ENCODE peak calls at places on chromosomes 11 and 22, in six cellular contexts. B is neural progenitor cell, K is HCT116, Q is MM.1S, R is OCI-LY7, N is SK-N-SH. X is an unnamed sample.

GRCh38 chr11:1054143-1055108 is 17.9 kb upstream of the MUC6 start:
- DNase-seq in Q (no peak), R (no peak), N (peak), K (no peak), B (no peak), X (no peak)

GRCh38 chr11:64687204-64687603 is 35.8 kb downstream of the NRXN2 start:
- DNase-seq in N (no peak), K (no peak), R (no peak), B (no peak), Q (no peak), X (no peak)

GRCh38 chr11:98207086-98207485 is 813.7 kb upstream of the CNTN5 start:
- DNase-seq in N (no peak), R (no peak), B (no peak), Q (no peak), K (no peak), X (no peak)

GRCh38 chr22:46652930-46653331 is 32.7 kb downstream of the GRAMD4 start:
- DNase-seq in K (no peak), B (no peak), N (no peak), R (no peak), Q (no peak), X (no peak)

GRCh38 chr11:34208266-34209135 is 103.1 kb downstream of the NAT10 start:
- DNase-seq in Q (no peak), N (no peak), B (no peak), K (no peak), R (no peak), X (no peak)

GRCh38 chr11:33256031-33256807 is 962 bp upstream of the HIPK3 start:
- DNase-seq in Q (no peak), B (peak), N (peak), R (no peak), K (no peak), X (peak)

GRCh38 chr11:123718075-123718868 is 23.2 kb downstream of the ZNF202 start:
- DNase-seq in B (no peak), R (no peak), K (no peak), N (no peak), Q (no peak), X (no peak)

GRCh38 chr11:93481279-93481678 is 61.9 kb downstream of the SMCO4 start:
- DNase-seq in Q (no peak), N (no peak), R (no peak), B (no peak), K (no peak), X (no peak)

GRCh38 chr11:57081356-57081755 is 92.6 kb downstream of the OR5AK2 start:
- DNase-seq in B (no peak), R (no peak), N (no peak), K (no peak), Q (no peak), X (peak)

GRCh38 chr11:109971184-109971523 is 122.0 kb upstream of the ZC3H12C start:
- DNase-seq in Q (no peak), R (peak), B (peak), N (no peak), K (no peak), X (peak)

GRCh38 chr11:125056931-125057330 is 6.2 kb upstream of the SLC37A2 start:
- DNase-seq in B (no peak), N (no peak), R (no peak), K (no peak), Q (no peak), X (no peak)

GRCh38 chr11:69297225-69297925 is 3.4 kb downstream of the MYEOV start:
- DNase-seq in Q (peak), R (peak), K (peak), N (peak), B (peak), X (no peak)

GRCh38 chr11:48036011-48036410 is 55.7 kb downstream of the PTPRJ start:
- DNase-seq in Q (no peak), B (no peak), R (no peak), K (no peak), N (no peak), X (peak)

GRCh38 chr11:44814881-44815592 is 88.3 kb downstream of the TSPAN18 start:
- DNase-seq in K (no peak), N (no peak), Q (no peak), B (no peak), R (no peak), X (no peak)

GRCh38 chr22:50523806-50524663 is 1.4 kb downstream of the SCO2 start:
- DNase-seq in K (no peak), B (no peak), N (peak), Q (no peak), R (no peak), X (no peak)

GRCh38 chr22:22745225-22746060 is 101.0 kb downstream of the GGTLC2 start:
- DNase-seq in K (no peak), B (peak), N (peak), Q (peak), R (peak), X (peak)

GRCh38 chr22:29308791-29309262 is 2.4 kb downstream of the GAS2L1 start:
- DNase-seq in R (no peak), B (no peak), K (no peak), Q (no peak), N (peak), X (peak)

GRCh38 chr11:113168358-113168757 is 146.0 kb upstream of the TTC12 start:
- DNase-seq in N (no peak), K (no peak), R (no peak), B (no peak), Q (no peak), X (no peak)

GRCh38 chr11:124738713-124739478 is 846 bp upstream of the NRGN start:
- DNase-seq in Q (no peak), N (no peak), K (no peak), R (no peak), B (no peak), X (no peak)

GRCh38 chr22:25780673-25781072 is 38.7 kb downstream of the MYO18B start:
- DNase-seq in R (no peak), N (peak), B (no peak), K (no peak), Q (no peak), X (no peak)

GRCh38 chr11:132300283-132300682 is 929.9 kb downstream of the NTM start:
- DNase-seq in Q (no peak), K (no peak), R (no peak), N (peak), B (peak), X (peak)

GRCh38 chr11:35267504-35267903 is 128.5 kb downstream of the CD44 start:
- DNase-seq in K (no peak), N (no peak), B (no peak), Q (no peak), R (no peak), X (no peak)

GRCh38 chr22:38751422-38752346 is 4.1 kb downstream of the SUN2 start:
- DNase-seq in K (no peak), N (no peak), Q (peak), B (no peak), R (peak), X (no peak)

GRCh38 chr11:128965485-128965884 is 22.8 kb upstream of the TP53AIP1 start:
- DNase-seq in R (no peak), N (no peak), Q (peak), K (no peak), B (no peak), X (no peak)

GRCh38 chr11:59394186-59394585 is 32.0 kb downstream of the OR5A2 start:
- DNase-seq in B (no peak), Q (no peak), N (no peak), K (no peak), R (no peak), X (no peak)

GRCh38 chr11:66006134-66006890 is 4.0 kb downstream of the BANF1 start:
- DNase-seq in N (no peak), K (no peak), R (no peak), Q (no peak), B (no peak), X (no peak)

GRCh38 chr11:12539570-12539969 is 134.7 kb upstream of the TEAD1 start:
- DNase-seq in K (no peak), R (no peak), N (no peak), B (no peak), Q (no peak), X (no peak)

GRCh38 chr11:1691027-1691877 is 5.7 kb upstream of the KRTAP5-6 start:
- DNase-seq in Q (no peak), B (no peak), K (no peak), N (no peak), R (peak), X (no peak)

GRCh38 chr11:129785383-129786111 is 30.1 kb upstream of the TMEM45B start:
- DNase-seq in R (peak), Q (no peak), N (peak), K (no peak), B (no peak), X (peak)

GRCh38 chr22:38214248-38215056 is 12.7 kb downstream of the MAFF start:
- DNase-seq in R (peak), K (no peak), B (peak), Q (peak), N (peak), X (peak)

GRCh38 chr22:31730344-31730711 is 19.6 kb downstream of the PRR14L start:
- DNase-seq in Q (no peak), N (no peak), R (peak), B (peak), K (no peak), X (peak)
- TF ChIP-seq CTCF in Q (no peak), N (no peak), R (peak), B (peak), K (no peak), X (peak)

DNA sequence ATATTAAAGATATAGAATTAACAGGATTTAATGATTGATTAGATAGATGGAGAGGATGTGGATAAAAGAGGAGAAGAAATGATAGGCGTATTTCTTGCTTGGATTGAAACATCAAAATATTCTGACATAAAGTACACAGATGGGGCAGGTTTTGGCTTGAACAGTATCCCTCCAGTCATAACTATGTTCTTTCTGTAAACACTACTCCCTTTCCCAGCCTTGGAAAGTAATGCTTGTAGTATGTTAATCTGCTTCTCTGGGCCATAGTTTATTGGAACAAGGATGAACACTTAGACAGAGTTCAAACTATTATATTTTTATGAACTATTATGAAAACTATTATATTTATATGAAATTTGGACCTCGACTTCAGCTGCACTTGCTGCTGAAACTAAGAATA is 419.2 kb downstream of the AASDHPPT start:
- DNase-seq in Q (no peak), B (no peak), N (no peak), R (no peak), K (no peak), X (no peak)
- TF ChIP-seq EZH2phosphoT487 in Q (no peak), B (no peak), N (no peak), R (no peak), K (no peak), X (no peak)

DNA sequence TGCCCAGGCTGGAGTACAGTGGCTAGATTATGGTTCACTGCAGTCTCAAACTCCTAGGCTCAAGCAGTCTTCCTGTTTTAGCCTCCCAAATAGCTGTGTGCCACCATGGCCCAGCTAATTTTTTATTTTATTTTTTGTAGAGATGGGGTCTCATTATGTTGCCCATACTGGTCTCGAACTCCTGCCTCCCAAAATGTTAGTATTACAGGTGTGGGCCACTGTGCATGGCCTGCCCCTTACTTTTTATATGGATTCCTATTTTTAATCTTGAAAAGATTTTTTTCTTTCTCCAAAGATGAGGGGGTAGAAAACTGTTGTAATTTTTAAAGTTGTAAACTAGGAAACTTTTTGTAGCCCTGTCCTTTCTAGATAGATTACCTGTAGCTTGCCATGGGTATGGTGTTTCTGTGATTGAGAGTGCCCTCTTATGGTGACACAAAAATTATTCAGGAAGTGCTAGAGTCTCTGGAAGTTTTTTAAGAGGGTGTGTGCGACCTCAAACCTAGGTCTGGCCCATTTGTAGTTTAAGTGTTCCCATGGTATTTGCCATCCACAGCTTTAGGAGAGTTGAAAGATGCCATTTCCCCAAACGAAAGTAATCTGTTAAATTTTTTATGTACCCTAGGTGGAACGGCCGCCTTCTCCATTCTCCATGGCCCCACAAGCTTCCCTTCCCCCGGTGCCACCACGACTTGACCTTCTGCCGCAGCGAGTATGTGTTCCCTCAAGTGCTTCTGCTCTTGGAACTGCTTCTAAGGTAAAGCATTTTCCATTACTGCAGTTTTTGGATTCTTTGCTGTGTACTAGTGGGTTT is 32.4 kb downstream of the MCAM start:
- DNase-seq in B (peak), R (peak), Q (peak), K (peak), N (peak), X (peak)
- TF ChIP-seq CTCF in B (peak), R (peak), Q (peak), K (peak), N (peak), X (peak)

GRCh38 chr11:116078101-116078561 is 573.9 kb upstream of the CADM1 start:
- DNase-seq in K (no peak), Q (no peak), N (peak), R (peak), B (peak), X (peak)
- TF ChIP-seq EZH2phosphoT487 in K (no peak), Q (no peak), N (no peak), R (no peak), B (no peak), X (no peak)

GRCh38 chr11:79430280-79430679 is 10.6 kb downstream of the TENM4 start:
- DNase-seq in N (no peak), B (no peak), R (no peak), K (no peak), Q (no peak), X (peak)
- TF ChIP-seq CTCF in N (no peak), B (peak), R (no peak), K (no peak), Q (no peak), X (no peak)

GRCh38 chr11:15212876-15213275 is 98.2 kb downstream of the INSC start:
- DNase-seq in Q (no peak), N (no peak), R (no peak), K (no peak), B (no peak), X (no peak)

GRCh38 chr11:15213471-15214231 is 98.9 kb downstream of the INSC start:
- DNase-seq in K (no peak), R (no peak), N (no peak), Q (no peak), B (no peak), X (no peak)

GRCh38 chr11:15216678-15217077 is 102.0 kb downstream of the INSC start:
- DNase-seq in K (peak), N (no peak), R (peak), B (no peak), Q (peak), X (peak)
- TF ChIP-seq EZH2phosphoT487 in K (no peak), N (no peak), R (no peak), B (no peak), Q (no peak), X (no peak)

GRCh38 chr22:35835267-35835997 is 117.8 kb downstream of the APOL5 start:
- DNase-seq in R (no peak), N (no peak), Q (no peak), K (peak), B (no peak), X (no peak)

GRCh38 chr22:35830305-35830704 is 112.6 kb downstream of the APOL5 start:
- DNase-seq in R (no peak), N (no peak), Q (no peak), K (no peak), B (no peak), X (no peak)

GRCh38 chr22:35835998-35836691 is 118.5 kb downstream of the APOL5 start:
- DNase-seq in Q (no peak), K (peak), B (peak), R (no peak), N (peak), X (peak)

GRCh38 chr22:35837328-35837727 is 119.7 kb downstream of the APOL5 start:
- DNase-seq in N (no peak), R (no peak), Q (no peak), K (no peak), B (no peak), X (no peak)

DNA sequence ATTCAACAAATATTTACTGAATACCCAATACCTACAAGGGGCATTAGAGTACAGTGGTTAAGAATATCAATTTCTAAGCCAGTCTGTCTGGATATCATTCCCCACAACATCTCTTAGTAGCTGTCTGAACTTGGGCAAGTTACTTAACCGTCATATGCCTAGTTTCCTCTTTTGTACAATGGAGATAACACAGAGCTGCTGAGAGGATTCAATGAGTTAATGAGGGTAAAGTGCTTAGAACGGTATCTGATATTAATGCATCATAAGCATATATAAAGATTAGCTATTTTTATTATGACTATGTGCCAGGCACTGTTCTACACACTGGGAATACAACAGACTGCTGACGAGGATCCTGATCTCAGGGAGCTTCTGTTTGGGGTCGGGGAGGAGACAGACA is 116.4 kb downstream of the APOL5 start:
- DNase-seq in R (no peak), B (no peak), N (no peak), Q (no peak), K (no peak), X (no peak)
- TF ChIP-seq CTCF in R (no peak), B (no peak), N (no peak), Q (no peak), K (no peak), X (no peak)

GRCh38 chr11:14358729-14359439 is at the start of gene RRAS2:
- DNase-seq in R (no peak), N (peak), B (peak), K (peak), Q (peak), X (peak)

GRCh38 chr11:14359573-14360031 is 619 bp upstream of the RRAS2 start:
- DNase-seq in N (no peak), Q (no peak), K (no peak), R (no peak), B (no peak), X (no peak)

GRCh38 chr11:14360976-14361375 is 2.0 kb upstream of the RRAS2 start:
- DNase-seq in Q (no peak), B (no peak), K (no peak), N (no peak), R (no peak), X (no peak)

GRCh38 chr11:14356342-14356741 is 2.6 kb downstream of the RRAS2 start:
- DNase-seq in K (no peak), N (no peak), R (no peak), B (no peak), Q (no peak), X (no peak)

GRCh38 chr11:14357843-14358728 is 897 bp downstream of the RRAS2 start:
- DNase-seq in K (peak), R (no peak), Q (peak), B (peak), N (peak), X (peak)
- TF ChIP-seq EZH2phosphoT487 in K (no peak), R (no peak), Q (no peak), B (no peak), N (no peak), X (no peak)

GRCh38 chr11:76453248-76453647 is 8.4 kb downstream of the EMSY start:
- DNase-seq in N (no peak), K (no peak), B (no peak), R (no peak), Q (no peak), X (no peak)

GRCh38 chr11:76455331-76455730 is 10.5 kb downstream of the EMSY start:
- DNase-seq in K (no peak), N (no peak), B (peak), R (no peak), Q (no peak), X (peak)

GRCh38 chr11:76459299-76459698 is 14.5 kb downstream of the EMSY start:
- DNase-seq in B (no peak), R (no peak), N (peak), K (peak), Q (no peak), X (peak)

GRCh38 chr11:76456571-76456970 is 11.8 kb downstream of the EMSY start:
- DNase-seq in B (peak), K (no peak), Q (no peak), R (no peak), N (no peak), X (peak)

DNA sequence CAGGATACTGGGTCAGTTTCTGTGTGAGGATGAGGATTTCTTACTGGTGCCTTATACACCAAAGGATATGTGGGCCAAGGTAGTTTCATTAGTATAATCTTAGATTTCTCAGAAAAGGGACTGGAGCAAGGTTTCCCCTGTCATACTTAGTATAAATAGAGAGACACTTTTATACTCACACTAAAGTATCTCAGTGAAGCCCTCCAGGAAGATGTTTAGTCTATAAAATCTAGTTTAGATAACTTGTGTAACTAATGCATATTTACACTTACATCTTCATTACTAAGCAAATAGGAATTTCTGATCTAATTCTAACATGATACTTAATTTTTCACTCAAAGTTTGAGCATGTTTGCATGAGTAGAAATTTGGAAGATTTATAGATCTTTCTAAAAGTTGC is 11.1 kb downstream of the EMSY start:
- DNase-seq in N (no peak), Q (no peak), B (no peak), R (no peak), K (no peak), X (no peak)
- TF ChIP-seq CTCF in N (no peak), Q (no peak), B (no peak), R (no peak), K (no peak), X (no peak)

X was measured in GM23338.